ENCODE peak calls at places on chromosomes 1 and 21, in seven cellular contexts. O is LHCN-M2; G is tibial artery; Y is OCI-LY7; R is CD8-positive, alpha-beta T cell; A is NCI-H69; L is frontal cortex. F is an unnamed sample.

GRCh38 chr1:238485062-238485905 is 594.6 kb upstream of the ZP4 start:
- DNase-seq in O (peak; percentile 37), G (no peak), Y (no peak), R (no peak), A (peak; percentile 21), L (no peak), F (peak; percentile 70)

GRCh38 chr21:16305686-16306085 is 575.9 kb downstream of the USP25 start:
- DNase-seq in O (no peak), G (no peak), Y (no peak), R (no peak), A (no peak), L (no peak), F (no peak)

GRCh38 chr1:220239945-220240344 is 32.3 kb downstream of the RAB3GAP2 start:
- DNase-seq in O (no peak), G (no peak), Y (no peak), R (no peak), A (no peak), L (no peak), F (no peak)

GRCh38 chr1:241532173-241532553 is at the start of gene KMO:
- DNase-seq in O (no peak), G (no peak), Y (no peak), R (no peak), A (peak; percentile 52), L (no peak), F (peak; percentile 49)

GRCh38 chr1:232283864-232284263 is 346.1 kb downstream of the SIPA1L2 start:
- DNase-seq in O (peak; percentile 58), G (no peak), Y (no peak), R (no peak), A (peak; percentile 48), L (no peak), F (peak; percentile 89)

GRCh38 chr1:8520483-8520966 is 202.6 kb downstream of the SLC45A1 start:
- DNase-seq in O (peak; percentile 61), G (no peak), Y (peak; percentile 66), R (no peak), A (no peak), L (no peak), F (no peak)

GRCh38 chr1:37478451-37478871 is 4.1 kb downstream of the ZC3H12A start:
- DNase-seq in O (peak; percentile 76), G (no peak), Y (no peak), R (peak; percentile 55), A (no peak), L (no peak), F (peak; percentile 80)

GRCh38 chr1:228691926-228692325 is 43.4 kb upstream of the RHOU start:
- DNase-seq in O (peak; percentile 13), G (no peak), Y (peak; percentile 38), R (no peak), A (peak; percentile 78), L (no peak), F (peak; percentile 74)

GRCh38 chr21:41143596-41144325 is 24.2 kb upstream of the BACE2 start:
- DNase-seq in O (no peak), G (no peak), Y (no peak), R (no peak), A (no peak), L (no peak), F (no peak)

F was measured in NB4.